ENCODE peak calls at places on chromosomes 4 and X, in seven cellular contexts. C, W, I, G, R, D and Y are unnamed samples. For H3K36me3, the result is how much of the 10 kb centered on the place peaks cover.

GRCh38 chr4:156378053-156378665 is 424.5 kb upstream of the CTSO start:
- DNase-seq in C (peak), W (no peak), I (no peak), G (no peak), R (no peak), D (peak), Y (no peak)

GRCh38 chr4:23827971-23828680 is 61.7 kb downstream of the PPARGC1A start:
- DNase-seq in C (no peak), W (no peak), I (no peak), G (no peak), R (no peak), D (no peak), Y (no peak)

GRCh38 chrX:94977562-94977961 is 1303.6 kb downstream of the FAM133A start:
- DNase-seq in C (no peak), W (no peak), I (no peak), G (no peak), R (no peak), D (no peak), Y (no peak)

GRCh38 chr4:67809502-67809901 is 55.3 kb upstream of the GNRHR start:
- DNase-seq in C (no peak), W (no peak), I (no peak), G (no peak), R (no peak), D (no peak), Y (no peak)

GRCh38 chrX:9610774-9611392 is 146.0 kb downstream of the TBL1X start:
- DNase-seq in C (no peak), W (no peak), I (no peak), G (no peak), R (no peak), D (no peak), Y (no peak)

GRCh38 chr4:109873791-109874514 is 26.0 kb downstream of the LRIT3 start:
- DNase-seq in C (no peak), W (no peak), I (no peak), G (no peak), R (no peak), D (peak), Y (no peak)

GRCh38 chr4:3640587-3640962 is 108.4 kb upstream of the LRPAP1 start:
- DNase-seq in C (no peak), W (no peak), I (no peak), G (no peak), R (peak), D (no peak), Y (peak)

GRCh38 chr4:78410651-78411050 is 140.9 kb upstream of the ANXA3 start:
- DNase-seq in C (no peak), W (no peak), I (no peak), G (no peak), R (no peak), D (no peak), Y (no peak)

GRCh38 chr4:113869743-113870375 is 108.3 kb upstream of the CAMK2D start:
- DNase-seq in C (no peak), W (no peak), I (no peak), G (no peak), R (no peak), D (peak), Y (no peak)

GRCh38 chr4:165726831-165727230 is 146.2 kb upstream of the TLL1 start:
- DNase-seq in C (no peak), W (no peak), I (no peak), G (no peak), R (no peak), D (no peak), Y (no peak)

DNA sequence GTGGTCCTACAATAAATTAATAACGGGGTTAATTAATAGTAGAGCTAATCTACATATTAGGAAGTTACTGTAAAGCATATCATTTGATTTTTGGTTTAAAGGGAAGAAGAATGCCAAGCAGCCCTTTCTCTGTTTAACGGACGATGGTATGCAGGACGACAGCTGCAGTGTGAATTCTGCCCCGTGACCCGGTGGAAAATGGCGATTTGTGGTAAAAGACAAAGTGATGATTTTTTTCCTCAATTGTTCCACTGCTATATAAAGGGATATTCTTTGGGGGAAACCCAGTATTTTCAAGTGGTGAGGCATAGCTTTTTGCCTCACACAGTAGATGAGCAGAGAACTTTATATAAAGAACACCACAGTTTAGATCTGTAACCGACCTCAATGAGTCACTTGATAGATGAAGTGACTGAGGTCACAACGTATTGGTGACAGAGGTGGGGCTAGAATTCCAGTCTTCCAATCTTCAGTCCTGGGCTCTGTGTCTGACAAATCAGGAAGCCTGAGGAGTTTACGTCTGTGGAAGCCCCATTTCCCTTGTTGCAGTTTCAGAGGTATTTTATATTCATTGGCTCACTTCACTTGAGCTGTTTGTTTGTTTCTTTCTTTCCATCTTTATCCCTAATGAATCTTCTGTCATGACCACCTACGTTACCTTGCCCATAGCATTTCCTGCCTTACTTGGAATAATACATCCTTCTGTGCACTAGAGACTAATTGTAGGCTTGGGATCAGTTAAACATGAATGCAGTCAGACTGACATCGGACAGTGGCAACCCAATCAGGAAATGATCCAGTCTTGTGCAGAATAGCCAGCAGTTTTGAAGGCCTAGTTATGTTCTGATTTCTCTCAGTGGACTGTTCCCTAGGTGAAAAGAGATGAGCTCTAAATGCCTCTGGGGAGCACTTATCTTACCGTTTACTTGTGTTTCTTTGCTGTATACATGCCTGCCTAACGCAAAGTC is 30.1 kb downstream of the ZRSR2 start:
- DNase-seq in C (no peak), W (no peak), I (no peak), G (no peak), R (no peak), D (no peak), Y (no peak)
- H3K36me3 ChIP-seq in C (under half), W (under half), I (under half), G (under half), R (under half), D (half or more), Y (under half)

GRCh38 chrX:47197526-47197925 is 3.9 kb downstream of the UBA1 start:
- DNase-seq in C (no peak), W (no peak), I (no peak), G (no peak), R (no peak), D (no peak), Y (no peak)
- H3K36me3 ChIP-seq in C (half or more), W (under half), I (under half), G (under half), R (under half), D (half or more), Y (under half)

GRCh38 chrX:119726900-119727555 is 31.4 kb upstream of the SOWAHD start:
- DNase-seq in C (no peak), W (no peak), I (peak), G (no peak), R (no peak), D (no peak), Y (no peak)

GRCh38 chrX:119729408-119730201 is 28.8 kb upstream of the SOWAHD start:
- DNase-seq in C (peak), W (peak), I (peak), G (peak), R (peak), D (peak), Y (no peak)

GRCh38 chrX:119728487-119728886 is 29.9 kb upstream of the SOWAHD start:
- DNase-seq in C (peak), W (no peak), I (no peak), G (no peak), R (no peak), D (peak), Y (no peak)
- H3K36me3 ChIP-seq in C (under half), W (under half), I (under half), G (under half), R (under half), D (under half), Y (under half)

GRCh38 chr4:105432438-105432837 is 41.4 kb downstream of the PPA2 start:
- DNase-seq in C (no peak), W (no peak), I (no peak), G (no peak), R (no peak), D (no peak), Y (no peak)
- H3K36me3 ChIP-seq in C (under half), W (under half), I (under half), G (half or more), R (under half), D (under half), Y (under half)

GRCh38 chr4:102610476-102610875 is 109.3 kb downstream of the NFKB1 start:
- DNase-seq in C (no peak), W (no peak), I (no peak), G (no peak), R (no peak), D (no peak), Y (no peak)

GRCh38 chr4:102608190-102608589 is 107.0 kb downstream of the NFKB1 start:
- DNase-seq in C (no peak), W (no peak), I (no peak), G (no peak), R (no peak), D (no peak), Y (no peak)

GRCh38 chr4:102612824-102613366 is 111.7 kb downstream of the NFKB1 start:
- DNase-seq in C (no peak), W (no peak), I (peak), G (no peak), R (no peak), D (no peak), Y (no peak)

GRCh38 chr4:102612195-102612594 is 111.0 kb downstream of the NFKB1 start:
- DNase-seq in C (no peak), W (no peak), I (no peak), G (no peak), R (no peak), D (no peak), Y (no peak)

GRCh38 chr4:102610007-102610406 is 108.8 kb downstream of the NFKB1 start:
- DNase-seq in C (no peak), W (no peak), I (no peak), G (no peak), R (no peak), D (peak), Y (no peak)
- H3K36me3 ChIP-seq in C (under half), W (under half), I (under half), G (half or more), R (under half), D (half or more), Y (under half)

GRCh38 chr4:84738622-84739021 is 155.7 kb downstream of the CDS1 start:
- DNase-seq in C (no peak), W (no peak), I (no peak), G (no peak), R (no peak), D (no peak), Y (no peak)

GRCh38 chr4:84737656-84738055 is 154.7 kb downstream of the CDS1 start:
- DNase-seq in C (no peak), W (no peak), I (no peak), G (no peak), R (no peak), D (no peak), Y (no peak)

GRCh38 chr4:84730375-84730774 is 147.4 kb downstream of the CDS1 start:
- DNase-seq in C (no peak), W (no peak), I (no peak), G (no peak), R (no peak), D (no peak), Y (no peak)

GRCh38 chr4:84734037-84734436 is 151.1 kb downstream of the CDS1 start:
- DNase-seq in C (no peak), W (no peak), I (no peak), G (no peak), R (no peak), D (no peak), Y (no peak)

GRCh38 chr4:84733343-84734033 is 150.6 kb downstream of the CDS1 start:
- DNase-seq in C (no peak), W (peak), I (no peak), G (no peak), R (no peak), D (no peak), Y (no peak)
- H3K36me3 ChIP-seq in C (under half), W (under half), I (under half), G (half or more), R (under half), D (under half), Y (under half)

DNA sequence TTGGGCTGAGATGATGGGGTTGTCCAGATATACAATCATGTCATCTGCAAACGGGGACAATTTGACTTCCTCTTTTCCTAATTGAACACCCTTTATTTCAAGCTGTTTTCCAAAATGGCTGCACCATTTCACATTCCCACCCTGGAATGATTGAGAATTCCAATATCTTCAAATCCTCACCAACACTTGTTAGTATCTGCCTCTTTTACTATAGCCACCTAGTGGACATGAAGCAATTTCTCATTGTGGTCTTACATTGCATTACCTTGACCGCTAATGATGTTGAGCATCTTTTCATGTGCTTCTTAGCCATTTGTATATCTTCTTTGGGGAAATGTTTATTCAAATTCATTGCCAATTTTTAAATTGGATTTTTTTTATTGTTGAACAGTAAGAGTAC is 364.8 kb downstream of the SMARCA1 start:
- DNase-seq in C (no peak), W (no peak), I (no peak), G (no peak), R (no peak), D (no peak), Y (no peak)
- H3K36me3 ChIP-seq in C (under half), W (under half), I (under half), G (under half), R (under half), D (under half), Y (under half)

GRCh38 chr4:84750260-84750955 is 167.5 kb downstream of the CDS1 start:
- DNase-seq in C (no peak), W (no peak), I (no peak), G (no peak), R (no peak), D (peak), Y (no peak)

GRCh38 chr4:84753318-84753972 is 170.5 kb downstream of the CDS1 start:
- DNase-seq in C (no peak), W (no peak), I (no peak), G (no peak), R (no peak), D (no peak), Y (no peak)

GRCh38 chr4:84750956-84751275 is 168.0 kb downstream of the CDS1 start:
- DNase-seq in C (no peak), W (no peak), I (no peak), G (no peak), R (no peak), D (no peak), Y (no peak)

GRCh38 chr4:84751707-84752106 is 168.8 kb downstream of the CDS1 start:
- DNase-seq in C (no peak), W (no peak), I (no peak), G (no peak), R (no peak), D (no peak), Y (no peak)
- H3K36me3 ChIP-seq in C (under half), W (under half), I (under half), G (half or more), R (under half), D (under half), Y (half or more)